ENCODE peak calls at places on chromosomes 4 and X, in six cellular contexts. C is SK-N-SH, S is HepG2, J is K562, F is H1, V is GM12878. K is an unnamed sample.

GRCh38 chr4:8312069-8312445 is 42.5 kb downstream of the HTRA3 start:
- DNase-seq in S (no peak), F (no peak), V (no peak), C (no peak), J (no peak), K (no peak)

GRCh38 chr4:139556071-139556734 is at the start of gene SETD7:
- DNase-seq in J (peak), C (peak), F (peak), S (no peak), V (no peak), K (peak)

GRCh38 chr4:156322592-156322991 is 368.9 kb upstream of the CTSO start:
- DNase-seq in S (no peak), F (no peak), J (no peak), V (no peak), C (no peak), K (no peak)

GRCh38 chr4:174697164-174697563 is 131.9 kb downstream of the GLRA3 start:
- DNase-seq in J (no peak), C (no peak), S (no peak), V (no peak), F (no peak), K (no peak)

GRCh38 chrX:15441464-15441863 is 51.7 kb downstream of the PIR start:
- DNase-seq in S (no peak), J (no peak), V (no peak), C (no peak), F (no peak), K (no peak)

GRCh38 chr4:183876268-183876934 is 28.7 kb upstream of the STOX2 start:
- DNase-seq in J (no peak), S (no peak), F (no peak), V (no peak), C (peak), K (no peak)

GRCh38 chrX:86171366-86171765 is 23.1 kb downstream of the DACH2 start:
- DNase-seq in C (peak), S (peak), F (peak), V (no peak), J (no peak), K (peak)

GRCh38 chrX:47523713-47524166 is 37.3 kb upstream of the ARAF start:
- DNase-seq in V (no peak), J (no peak), S (no peak), C (no peak), F (peak), K (no peak)

GRCh38 chr4:83093060-83093640 is 21.4 kb downstream of the PLAC8 start:
- DNase-seq in J (peak), S (no peak), V (no peak), C (peak), F (no peak), K (no peak)

GRCh38 chrX:111376897-111377601 is 34.9 kb downstream of the DCX start:
- DNase-seq in V (no peak), S (no peak), C (no peak), J (no peak), F (no peak), K (no peak)

GRCh38 chr4:47031713-47032404 is 492 bp downstream of the GABRB1 start:
- DNase-seq in J (no peak), C (peak), S (no peak), V (no peak), F (no peak), K (no peak)

GRCh38 chr4:68466185-68466584 is 18.9 kb downstream of the TMPRSS11E start:
- DNase-seq in C (no peak), J (no peak), F (no peak), V (no peak), S (no peak), K (no peak)

GRCh38 chr4:38177035-38177791 is 217.0 kb downstream of the PTTG2 start:
- DNase-seq in C (no peak), J (no peak), F (no peak), S (no peak), V (no peak), K (no peak)
- H3K27ac ChIP-seq in C (no peak), J (no peak), F (no peak), S (no peak), V (peak), K (peak)

GRCh38 chrX:48794340-48794920 is 7.4 kb upstream of the HDAC6 start:
- DNase-seq in F (no peak), S (no peak), C (no peak), V (no peak), J (peak), K (no peak)

GRCh38 chrX:48793935-48794334 is 7.5 kb downstream of the GATA1 start:
- DNase-seq in C (no peak), S (no peak), V (no peak), J (no peak), F (no peak), K (no peak)

GRCh38 chrX:48798318-48798717 is 3.5 kb upstream of the HDAC6 start:
- DNase-seq in F (no peak), J (no peak), V (no peak), C (no peak), S (no peak), K (no peak)

GRCh38 chrX:48792219-48792618 is 5.8 kb downstream of the GATA1 start:
- DNase-seq in S (no peak), V (no peak), J (no peak), F (no peak), C (no peak), K (no peak)

GRCh38 chrX:48794993-48795501 is 6.8 kb upstream of the HDAC6 start:
- DNase-seq in F (no peak), S (no peak), J (peak), C (no peak), V (no peak), K (no peak)
- TF ChIP-seq GABPA in F (no peak), S (no peak), J (no peak), C (no peak), V (no peak), K (no peak)

GRCh38 chr4:89056292-89056952 is 563 bp downstream of the FAM13A start:
- DNase-seq in V (no peak), S (no peak), J (peak), F (no peak), C (no peak), K (no peak)
- H3K4me3 ChIP-seq in V (peak), S (no peak), J (peak), F (peak), C (peak), K (no peak)

GRCh38 chr4:173448103-173448502 is 49.2 kb upstream of the SCRG1 start:
- DNase-seq in F (no peak), J (no peak), C (peak), S (no peak), V (no peak), K (no peak)
- H3K27ac ChIP-seq in F (no peak), J (no peak), C (peak), S (no peak), V (no peak), K (no peak)

GRCh38 chr4:187732524-187732923 is 263.0 kb upstream of the ZFP42 start:
- DNase-seq in C (no peak), V (no peak), S (no peak), J (no peak), F (no peak), K (no peak)
- TF ChIP-seq GABPA in C (no peak), V (no peak), S (no peak), J (no peak), F (no peak), K (no peak)

K was measured in HL-60.